ENCODE peak calls at places on chromosomes 1 and 21, in five cellular contexts. X is mesenchymal stem cell, A is IMR-90, B is mammary epithelial cell, W is GM23248. I is an unnamed sample.

GRCh38 chr21:46004168-46004861 is 22.7 kb downstream of the COL6A1 start:
- DNase-seq in X (no peak), A (no peak), B (no peak), W (peak; percentile 20), I (no peak)

GRCh38 chr21:45558044-45558721 is 15.9 kb upstream of the SLC19A1 start:
- DNase-seq in X (no peak), A (no peak), B (no peak), W (no peak), I (peak; percentile 66)

GRCh38 chr21:25938673-25939395 is 204.1 kb downstream of the GABPA start:
- DNase-seq in X (peak; percentile 22), A (no peak), B (no peak), W (no peak), I (no peak)

GRCh38 chr1:89938171-89939055 is 56.5 kb upstream of the ZNF326 start:
- DNase-seq in X (peak; percentile 53), A (peak; percentile 48), B (no peak), W (peak; percentile 61), I (no peak)

GRCh38 chr1:192803501-192803900 is 5.3 kb upstream of the RGS2 start:
- DNase-seq in X (no peak), A (no peak), B (no peak), W (no peak), I (no peak)

GRCh38 chr1:86914998-86915736 is 732 bp downstream of the HS2ST1 start:
- DNase-seq in X (peak; percentile 75), A (peak; percentile 53), B (peak; percentile 72), W (peak; percentile 82), I (peak; percentile 77)

GRCh38 chr1:193406901-193407300 is 220.5 kb upstream of the B3GALT2 start:
- DNase-seq in X (peak; percentile 68), A (peak; percentile 72), B (peak; percentile 30), W (peak; percentile 76), I (no peak)

GRCh38 chr1:86082183-86082582 is 74.4 kb downstream of the COL24A1 start:
- DNase-seq in X (no peak), A (no peak), B (no peak), W (peak; percentile 13), I (no peak)

GRCh38 chr1:203324103-203325003 is 19.0 kb downstream of the BTG2 start:
- DNase-seq in X (no peak), A (no peak), B (no peak), W (peak; percentile 32), I (no peak)

GRCh38 chr1:36207339-36207738 is 16.9 kb upstream of the THRAP3 start:
- DNase-seq in X (peak; percentile 44), A (peak; percentile 34), B (no peak), W (peak; percentile 87), I (peak; percentile 71)

GRCh38 chr1:213988639-213989070 is 882 bp downstream of the PROX1 start:
- DNase-seq in X (no peak), A (no peak), B (no peak), W (peak; percentile 64), I (no peak)

GRCh38 chr1:8439015-8439702 is 121.2 kb downstream of the SLC45A1 start:
- DNase-seq in X (peak; percentile 93), A (peak; percentile 88), B (peak; percentile 62), W (peak; percentile 94), I (peak; percentile 90)

GRCh38 chr1:72636636-72637035 is 354.3 kb upstream of the NEGR1 start:
- DNase-seq in X (no peak), A (no peak), B (no peak), W (no peak), I (no peak)

GRCh38 chr1:228125185-228125584 is 14.9 kb upstream of the GUK1 start:
- DNase-seq in X (no peak), A (no peak), B (no peak), W (no peak), I (no peak)
- H3K27ac ChIP-seq in X (no peak overlapping the region), A (no peak overlapping the region), B (no peak overlapping the region), W (no peak overlapping the region), I (no peak overlapping the region)

GRCh38 chr1:27418786-27419185 is 26.4 kb downstream of the GPR3 start:
- DNase-seq in X (no peak), A (no peak), B (no peak), W (no peak), I (no peak)

GRCh38 chr1:27423701-27424100 is 31.3 kb downstream of the GPR3 start:
- DNase-seq in X (no peak), A (no peak), B (no peak), W (no peak), I (no peak)

GRCh38 chr1:27413004-27413403 is 20.6 kb downstream of the GPR3 start:
- DNase-seq in X (no peak), A (no peak), B (peak; percentile 60), W (no peak), I (no peak)

GRCh38 chr1:27416387-27417111 is 24.1 kb downstream of the GPR3 start:
- DNase-seq in X (peak; percentile 87), A (peak; percentile 73), B (peak; percentile 64), W (peak; percentile 80), I (no peak)

DNA sequence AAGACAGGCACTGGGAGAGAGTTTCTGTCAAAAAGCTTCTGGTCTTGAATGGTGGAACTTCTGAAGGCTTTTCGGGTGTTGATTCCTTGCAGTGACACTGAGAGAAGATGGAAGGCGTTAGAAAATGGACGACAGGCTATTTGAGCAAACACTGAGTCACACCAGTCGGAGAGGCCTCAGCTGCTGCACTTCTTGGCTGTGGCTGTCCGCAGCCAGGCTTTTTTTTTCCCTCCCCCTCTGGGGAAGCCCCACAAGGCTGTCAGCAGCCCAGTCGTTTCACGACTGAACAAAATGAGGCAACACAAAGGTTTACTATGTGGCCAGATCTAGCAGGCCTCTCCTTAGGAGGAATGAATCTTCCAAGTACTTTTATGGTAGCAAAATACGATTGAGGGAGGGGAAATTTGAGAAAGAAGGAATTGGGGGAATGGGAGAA is 25.9 kb downstream of the GPR3 start:
- DNase-seq in X (peak; percentile 99), A (peak; percentile 96), B (peak; percentile 92), W (peak; percentile 97), I (peak; percentile 92)
- H3K9ac ChIP-seq in X (peak overlapping the region; percentile 81), A (peak overlapping the region; percentile 72), B (peak overlapping the region; percentile 48), W (peak overlapping the region; percentile 72), I (no peak overlapping the region)

GRCh38 chr1:239243003-239243402 is 143.4 kb upstream of the CHRM3 start:
- DNase-seq in X (no peak), A (no peak), B (no peak), W (no peak), I (no peak)
- H3K9me3 ChIP-seq in X (peaks cover 14% of the 10 kb centered on the region), A (peaks cover 8% of the 10 kb centered on the region), B (no peaks in the 10 kb centered on the region), W (no peaks in the 10 kb centered on the region), I (no peaks in the 10 kb centered on the region)

DNA sequence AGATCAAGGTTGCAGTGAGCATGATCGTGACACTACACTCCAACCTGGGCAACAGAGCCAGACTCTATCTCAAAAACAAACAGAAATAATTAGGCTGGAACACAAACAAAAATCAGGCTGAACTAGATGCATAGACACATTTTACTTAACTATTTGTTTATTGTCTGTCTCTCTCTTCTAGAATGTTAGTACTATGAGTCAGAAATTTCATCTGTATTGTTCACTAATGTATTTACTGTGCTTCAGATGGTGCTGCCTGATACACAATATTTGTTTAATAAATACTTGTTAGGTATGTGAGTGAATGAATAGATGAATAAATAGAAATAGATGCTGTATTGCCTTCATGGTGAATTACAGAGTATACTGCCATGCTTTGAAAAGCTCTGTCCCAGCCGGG is 6.0 kb upstream of the LIN28A start:
- DNase-seq in X (no peak), A (peak; percentile 31), B (no peak), W (peak; percentile 32), I (no peak)
- H3K27ac ChIP-seq in X (no peak overlapping the region), A (no peak overlapping the region), B (no peak overlapping the region), W (no peak overlapping the region), I (no peak overlapping the region)

DNA sequence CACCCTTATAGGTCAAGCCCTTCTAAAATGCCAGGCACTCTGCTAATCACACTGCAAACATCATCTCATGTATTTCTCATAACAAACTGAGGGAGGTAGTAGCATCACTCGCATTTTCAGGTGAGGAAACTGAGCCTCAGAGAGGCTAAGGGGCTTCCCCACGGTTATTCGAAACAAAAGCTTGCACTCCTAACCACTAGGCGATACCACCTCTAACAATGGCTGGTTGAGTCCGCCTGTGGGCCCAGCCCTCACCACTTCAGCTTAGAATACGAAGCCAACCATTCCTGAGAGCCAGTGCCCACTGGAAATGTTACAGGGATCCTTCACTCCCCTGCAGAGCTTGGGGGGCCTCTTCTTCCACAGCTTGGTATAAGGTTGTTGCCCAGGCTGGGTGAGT is 65.3 kb upstream of the TENT5C start:
- DNase-seq in X (no peak), A (no peak), B (no peak), W (no peak), I (no peak)
- H3K9ac ChIP-seq in X (no peak overlapping the region), A (no peak overlapping the region), B (no peak overlapping the region), W (no peak overlapping the region), I (no peak overlapping the region)

GRCh38 chr1:160565568-160565967 is 13.7 kb downstream of the CD84 start:
- DNase-seq in X (no peak), A (no peak), B (no peak), W (no peak), I (no peak)

GRCh38 chr1:160558679-160559078 is 20.6 kb downstream of the CD84 start:
- DNase-seq in X (no peak), A (no peak), B (no peak), W (no peak), I (no peak)

GRCh38 chr1:160560045-160560724 is 19.1 kb downstream of the CD84 start:
- DNase-seq in X (no peak), A (no peak), B (no peak), W (no peak), I (no peak)
- H3K9me3 ChIP-seq in X (peaks cover 3% of the 10 kb centered on the region), A (no peaks in the 10 kb centered on the region), B (no peaks in the 10 kb centered on the region), W (no peaks in the 10 kb centered on the region), I (no peaks in the 10 kb centered on the region)

GRCh38 chr1:56550132-56550531 is 29.2 kb downstream of the PLPP3 start:
- DNase-seq in X (no peak), A (no peak), B (no peak), W (no peak), I (no peak)

GRCh38 chr1:56548566-56548965 is 30.8 kb downstream of the PLPP3 start:
- DNase-seq in X (no peak), A (no peak), B (no peak), W (peak; percentile 48), I (no peak)

GRCh38 chr1:56555448-56555847 is 23.9 kb downstream of the PLPP3 start:
- DNase-seq in X (no peak), A (no peak), B (no peak), W (no peak), I (no peak)

GRCh38 chr1:56547977-56548376 is 31.4 kb downstream of the PLPP3 start:
- DNase-seq in X (no peak), A (no peak), B (no peak), W (no peak), I (no peak)

DNA sequence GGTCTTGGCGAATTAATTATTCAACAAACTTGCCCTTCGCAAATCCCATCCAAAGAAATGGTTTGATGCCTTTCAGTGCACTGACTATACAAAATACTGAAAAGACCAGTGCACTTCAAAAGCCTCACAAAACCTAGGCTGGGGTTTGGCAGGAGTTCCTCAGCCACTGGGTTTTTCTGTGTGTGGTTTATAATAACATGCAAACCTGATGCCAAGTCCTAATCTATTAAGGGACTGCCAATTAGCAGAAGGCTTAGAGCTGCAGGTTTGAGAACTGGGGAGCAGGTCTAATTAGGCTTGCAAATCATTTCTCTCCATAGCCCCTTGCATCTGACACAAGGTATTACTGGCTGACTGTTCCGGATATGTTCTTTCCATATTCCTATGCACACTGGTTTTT is 27.7 kb downstream of the PLPP3 start:
- DNase-seq in X (no peak), A (no peak), B (no peak), W (no peak), I (no peak)
- H3K27ac ChIP-seq in X (no peak overlapping the region), A (no peak overlapping the region), B (no peak overlapping the region), W (no peak overlapping the region), I (no peak overlapping the region)